ENCODE peak calls at places on chromosome 19, in six cellular contexts. G, E, C, I, T and J are unnamed samples.

GRCh38 chr19:40398417-40399056 is 8.6 kb upstream of the HIPK4 start:
- DNase-seq in I (no peak), E (peak), C (peak), G (peak), T (peak), J (no peak)

GRCh38 chr19:48552406-48553322 is 692 bp downstream of the SULT2B1 start:
- DNase-seq in E (no peak), G (no peak), C (no peak), T (no peak), I (no peak), J (no peak)

GRCh38 chr19:16433986-16434385 is 37.8 kb downstream of the EPS15L1 start:
- DNase-seq in G (no peak), I (no peak), C (no peak), E (no peak), T (no peak), J (no peak)

GRCh38 chr19:45217193-45217956 is 27.8 kb downstream of the EXOC3L2 start:
- DNase-seq in T (peak), C (no peak), E (no peak), G (no peak), I (no peak), J (no peak)

GRCh38 chr19:8304841-8305621 is 3.1 kb downstream of the CD320 start:
- DNase-seq in T (peak), E (peak), I (peak), G (peak), C (no peak), J (no peak)

GRCh38 chr19:55579766-55580621 is 654 bp downstream of the ZNF579 start:
- DNase-seq in E (no peak), I (peak), G (peak), C (no peak), T (peak), J (no peak)

GRCh38 chr19:11581740-11582139 is 4.3 kb upstream of the ACP5 start:
- DNase-seq in G (no peak), I (no peak), E (peak), T (no peak), C (no peak), J (no peak)

GRCh38 chr19:6970478-6970877 is 50.8 kb downstream of the MBD3L2B start:
- DNase-seq in I (no peak), G (no peak), E (no peak), T (no peak), C (no peak), J (no peak)

GRCh38 chr19:46634045-46634655 is 1.9 kb downstream of the GNG8 start:
- DNase-seq in G (peak), E (peak), C (peak), T (peak), I (peak), J (peak)

GRCh38 chr19:54208784-54209057 is 8.1 kb downstream of the RPS9 start:
- DNase-seq in G (no peak), E (no peak), I (no peak), T (no peak), C (no peak), J (no peak)

GRCh38 chr19:18644144-18645034 is 7.6 kb downstream of the KLHL26 start:
- DNase-seq in E (no peak), C (no peak), G (no peak), T (no peak), I (no peak), J (no peak)

GRCh38 chr19:33005440-33005839 is 33.4 kb downstream of the FAAP24 start:
- DNase-seq in I (no peak), T (no peak), C (no peak), E (no peak), G (no peak), J (peak)

GRCh38 chr19:54247106-54247930 is 4.7 kb upstream of the LILRA6 start:
- DNase-seq in E (no peak), I (no peak), G (no peak), T (no peak), C (no peak), J (no peak)

GRCh38 chr19:39543477-39543857 is 3.5 kb upstream of the EID2 start:
- DNase-seq in C (no peak), G (no peak), I (no peak), T (no peak), E (no peak), J (no peak)

GRCh38 chr19:29858000-29858596 is 46.3 kb downstream of the CCNE1 start:
- DNase-seq in G (no peak), I (no peak), T (peak), C (no peak), E (no peak), J (peak)

GRCh38 chr19:32676895-32677359 is 1.3 kb downstream of the RGS9BP start:
- DNase-seq in T (peak), G (no peak), C (no peak), I (peak), E (no peak), J (no peak)

GRCh38 chr19:19170053-19170945 is at the start of gene MEF2B:
- DNase-seq in E (peak), C (peak), T (peak), G (peak), I (peak), J (peak)

GRCh38 chr19:34345934-34346333 is 19.1 kb upstream of the GPI start:
- DNase-seq in G (peak), E (peak), I (peak), C (peak), T (peak), J (peak)

GRCh38 chr19:32675720-32676185 is at the start of gene RGS9BP:
- DNase-seq in G (peak), E (peak), T (peak), I (peak), C (peak), J (peak)

GRCh38 chr19:5178841-5179625 is 161.6 kb downstream of the PTPRS start:
- DNase-seq in T (no peak), E (no peak), G (no peak), I (no peak), C (no peak), J (no peak)

GRCh38 chr19:46481187-46481586 is 9.8 kb upstream of the PNMA8A start:
- DNase-seq in I (no peak), T (no peak), E (no peak), C (no peak), G (no peak), J (no peak)

GRCh38 chr19:23762884-23763711 is 4.4 kb upstream of the ZNF681 start:
- DNase-seq in E (peak), I (peak), G (peak), T (peak), C (peak), J (peak)

GRCh38 chr19:33193864-33194362 is at the start of gene LRP3:
- DNase-seq in E (no peak), G (peak), I (peak), T (peak), C (peak), J (no peak)

GRCh38 chr19:31383553-31383952 is 34.3 kb upstream of the TSHZ3 start:
- DNase-seq in E (no peak), C (no peak), G (no peak), T (no peak), I (no peak), J (no peak)

GRCh38 chr19:21082011-21082975 is at the start of gene ZNF714:
- DNase-seq in G (peak), E (peak), T (peak), C (peak), I (peak), J (peak)

GRCh38 chr19:4966591-4966990 is 2.3 kb upstream of the KDM4B start:
- DNase-seq in E (no peak), T (no peak), G (no peak), I (no peak), C (no peak), J (no peak)

GRCh38 chr19:44671400-44671799 is at the start of gene CEACAM19:
- DNase-seq in E (no peak), G (no peak), T (no peak), I (no peak), C (no peak), J (peak)

GRCh38 chr19:48480476-48481190 is 11.5 kb downstream of the CYTH2 start:
- DNase-seq in C (peak), I (peak), T (no peak), G (no peak), E (peak), J (no peak)

GRCh38 chr19:43461303-43461702 is 4.1 kb downstream of the LYPD3 start:
- DNase-seq in I (no peak), E (no peak), G (no peak), T (no peak), C (no peak), J (no peak)

GRCh38 chr19:58218899-58219298 is 9.8 kb upstream of the ZNF544 start:
- DNase-seq in E (no peak), I (no peak), C (no peak), G (no peak), T (peak), J (no peak)

GRCh38 chr19:34851277-34851804 is 75.4 kb upstream of the ZNF30 start:
- DNase-seq in G (no peak), T (no peak), C (no peak), I (no peak), E (no peak), J (no peak)

GRCh38 chr19:18340237-18340989 is at the start of gene PGPEP1:
- DNase-seq in G (peak), C (peak), I (peak), T (peak), E (peak), J (peak)

GRCh38 chr19:883661-884211 is 9.3 kb downstream of the MED16 start:
- DNase-seq in C (no peak), G (peak), E (no peak), T (no peak), I (no peak), J (peak)

GRCh38 chr19:8483165-8483564 is 19.3 kb downstream of the PRAM1 start:
- DNase-seq in T (no peak), I (no peak), C (no peak), E (no peak), G (no peak), J (no peak)

GRCh38 chr19:39870171-39870971 is 24.2 kb upstream of the FBL start:
- DNase-seq in C (no peak), G (no peak), E (no peak), I (no peak), T (peak), J (no peak)

GRCh38 chr19:11322269-11323024 is 17.0 kb downstream of the RAB3D start:
- DNase-seq in I (no peak), T (no peak), C (no peak), G (no peak), E (no peak), J (no peak)

GRCh38 chr19:51440846-51441409 is 17.3 kb downstream of the SIGLEC8 start:
- DNase-seq in C (no peak), E (no peak), T (no peak), I (no peak), G (peak), J (no peak)

GRCh38 chr19:4049432-4049831 is 17.3 kb downstream of the ZBTB7A start:
- DNase-seq in T (no peak), E (no peak), G (no peak), I (peak), C (peak), J (no peak)

GRCh38 chr19:1952635-1953034 is 11.7 kb downstream of the CSNK1G2 start:
- DNase-seq in I (no peak), G (no peak), E (no peak), T (no peak), C (no peak), J (no peak)

GRCh38 chr19:32599736-32600157 is 18.8 kb downstream of the PDCD5 start:
- DNase-seq in G (no peak), C (no peak), E (no peak), I (no peak), T (peak), J (peak)

GRCh38 chr19:37988758-37989635 is 82.0 kb downstream of the SIPA1L3 start:
- DNase-seq in C (no peak), T (peak), G (no peak), E (no peak), I (no peak), J (no peak)
- H3K27ac ChIP-seq in C (no peak), T (peak), G (no peak), E (no peak), I (no peak), J (no peak)

DNA sequence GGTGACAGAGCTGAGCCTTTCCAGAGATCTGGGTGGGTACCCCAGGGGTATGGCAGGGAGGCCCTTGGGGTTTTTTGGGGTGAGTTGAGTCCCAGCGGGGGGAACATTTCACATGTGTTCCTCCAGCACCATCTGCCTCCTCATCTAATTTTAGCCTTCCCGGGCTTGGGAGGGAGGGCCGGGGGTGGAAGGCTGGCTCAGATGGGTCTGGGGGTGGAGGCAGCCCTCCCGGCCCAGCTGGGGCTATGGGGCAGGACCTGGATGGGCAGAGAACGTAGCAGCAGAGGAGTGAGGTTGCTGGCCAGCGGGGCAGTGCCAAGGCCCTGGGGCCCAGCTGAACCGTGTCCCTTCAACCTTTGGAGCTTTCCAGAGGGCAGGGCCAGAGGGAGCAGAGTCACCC is 23.5 kb downstream of the ADGRL1 start:
- DNase-seq in C (no peak), T (no peak), E (no peak), G (no peak), I (no peak), J (no peak)
- H3K27ac ChIP-seq in C (no peak), T (no peak), E (no peak), G (no peak), I (no peak), J (no peak)

GRCh38 chr19:56764296-56764695 is 76.2 kb downstream of the PEG3 start:
- DNase-seq in G (no peak), T (no peak), I (no peak), C (no peak), E (no peak), J (no peak)
- H3K27ac ChIP-seq in G (no peak), T (no peak), I (no peak), C (no peak), E (no peak), J (no peak)

DNA sequence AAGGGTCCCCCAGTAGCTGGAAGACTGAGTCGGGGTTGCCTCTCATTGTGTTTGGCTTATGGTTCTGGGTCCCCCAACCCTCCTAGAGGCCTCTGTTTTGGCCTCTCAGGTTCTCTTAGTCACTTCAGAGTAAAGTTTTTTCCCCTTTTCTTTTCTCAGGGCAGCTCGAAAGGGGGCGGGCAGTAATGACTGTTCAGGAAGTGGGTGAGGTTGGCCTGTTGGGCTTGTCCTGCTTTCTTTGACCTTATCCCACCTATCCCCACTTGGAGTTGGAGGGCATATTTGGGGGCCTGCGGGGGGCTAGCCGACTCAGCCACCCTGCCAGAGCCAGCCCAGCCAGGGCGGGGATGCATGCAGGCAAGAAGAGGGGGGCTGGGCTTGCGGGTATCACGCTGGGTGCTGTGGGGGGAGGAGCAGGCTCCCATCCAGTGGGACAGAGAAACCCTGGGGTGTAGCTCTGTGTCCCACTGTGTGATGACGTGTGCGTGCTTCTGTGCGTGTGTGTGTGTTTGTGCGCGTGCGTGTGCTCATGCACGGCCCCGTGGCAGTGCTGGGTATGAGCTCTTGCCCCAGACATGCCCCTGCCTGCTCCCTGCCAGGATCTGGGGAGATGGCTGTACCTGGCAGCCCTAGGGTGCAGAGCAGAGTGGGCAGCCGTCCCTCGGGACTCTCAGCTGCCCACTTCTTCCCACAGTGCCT is 1.4 kb downstream of the CIC start:
- DNase-seq in G (peak), T (no peak), E (peak), C (no peak), I (no peak), J (peak)
- H3K27ac ChIP-seq in G (peak), T (no peak), E (peak), C (peak), I (peak), J (peak)

GRCh38 chr19:3028305-3029069 is 593 bp downstream of the TLE2 start:
- DNase-seq in T (peak), C (no peak), E (no peak), I (no peak), G (no peak), J (peak)

GRCh38 chr19:3027981-3028304 is 1.1 kb downstream of the TLE2 start:
- DNase-seq in I (no peak), T (no peak), G (no peak), E (no peak), C (no peak), J (no peak)

GRCh38 chr19:3031607-3031867 is 2.5 kb upstream of the TLE2 start:
- DNase-seq in G (no peak), C (no peak), I (no peak), E (no peak), T (no peak), J (no peak)

GRCh38 chr19:3027292-3027691 is 1.8 kb downstream of the TLE2 start:
- DNase-seq in E (no peak), G (no peak), I (no peak), C (no peak), T (no peak), J (no peak)

DNA sequence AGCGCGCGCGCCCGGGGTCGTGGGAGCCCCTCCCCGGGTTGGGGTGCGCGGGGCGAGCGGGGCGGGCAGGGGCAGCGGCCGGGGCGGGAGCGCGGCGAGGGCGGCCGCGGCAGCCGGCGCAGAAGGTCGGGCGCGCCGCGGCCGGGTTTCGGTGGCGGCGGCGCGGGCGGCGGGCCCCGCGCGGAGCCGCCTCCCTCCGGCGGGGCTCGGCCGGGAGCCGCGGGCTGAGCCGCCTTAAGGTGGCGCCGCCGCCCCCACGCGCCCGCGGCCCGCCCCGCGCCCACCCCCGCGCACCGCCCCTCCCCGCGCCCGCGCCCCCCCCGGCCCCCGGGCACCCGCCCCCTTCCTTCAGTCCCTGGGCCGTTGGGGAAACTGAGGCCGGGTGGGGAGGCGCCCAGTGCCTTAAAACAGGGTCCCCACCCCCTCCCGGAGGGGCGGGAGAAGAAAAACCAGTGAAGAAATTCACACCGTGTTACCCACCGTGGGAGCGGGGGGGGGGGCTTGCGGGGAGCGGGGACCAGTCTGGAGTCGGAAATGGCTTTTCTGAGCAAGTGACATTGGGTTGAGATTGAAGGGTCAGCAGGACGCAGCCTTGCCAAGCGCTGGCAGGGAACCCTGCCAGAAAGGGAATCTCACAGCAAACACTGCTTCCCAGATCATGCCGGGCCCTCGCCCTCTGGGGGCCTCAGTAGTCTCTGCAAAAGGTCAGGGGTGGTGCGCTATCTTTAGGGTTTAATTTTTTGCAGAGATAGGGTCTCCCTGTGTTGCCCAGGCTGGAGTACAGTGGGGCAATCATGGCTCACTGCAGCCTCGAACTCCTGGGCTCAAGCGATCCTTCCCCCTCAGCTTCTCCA is at the start of gene TLE2:
- DNase-seq in T (peak), C (no peak), I (no peak), G (no peak), E (no peak), J (no peak)
- H3K27ac ChIP-seq in T (no peak), C (peak), I (peak), G (peak), E (peak), J (no peak)

GRCh38 chr19:15401397-15401710 is 17.4 kb downstream of the AKAP8L start:
- DNase-seq in T (no peak), E (no peak), I (no peak), C (no peak), G (no peak), J (no peak)
- H3K27ac ChIP-seq in T (no peak), E (no peak), I (no peak), C (peak), G (no peak), J (no peak)

GRCh38 chr19:13025819-13026477 is 30.7 kb downstream of the NFIX start:
- DNase-seq in E (no peak), T (no peak), I (no peak), C (no peak), G (no peak), J (no peak)
- H3K27ac ChIP-seq in E (peak), T (no peak), I (no peak), C (peak), G (peak), J (no peak)

DNA sequence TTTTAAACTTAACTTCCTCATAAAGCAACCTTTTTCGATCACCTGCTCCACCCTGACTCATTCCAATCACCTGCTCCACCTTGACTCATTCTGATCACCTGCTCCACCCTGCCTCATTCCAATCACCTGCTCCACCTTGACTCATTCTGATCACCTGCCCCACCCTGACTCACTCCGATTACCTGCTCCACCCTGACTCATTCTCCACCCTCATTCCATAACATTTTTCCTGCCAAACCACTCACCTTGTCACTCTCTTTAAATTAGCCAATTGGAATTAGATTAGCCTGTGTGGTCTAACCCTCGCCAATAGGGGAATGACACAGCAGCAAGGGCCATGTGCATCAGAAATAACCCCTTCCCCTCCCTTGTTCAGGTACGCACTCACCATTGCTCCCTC is 31.9 kb upstream of the ZNF83 start:
- DNase-seq in I (no peak), G (no peak), E (no peak), C (no peak), T (no peak), J (peak)
- H3K27ac ChIP-seq in I (no peak), G (no peak), E (no peak), C (no peak), T (no peak), J (peak)